ENCODE peak calls at places on chromosomes 2 and 18, in eight cellular contexts. R is fibroblast of lung, Y is hepatocyte, W is GM04503, B is RPMI7951, I is lower lobe of right lung, D is T-helper 9 cell, X is BE2C. G is an unnamed sample.

GRCh38 chr2:3451926-3452671 is 67.2 kb downstream of the ADI1 start:
- DNase-seq in I (no peak), R (no peak), Y (no peak), B (no peak), W (no peak), X (no peak), D (no peak), G (no peak)

GRCh38 chr2:129458451-129458850 is 521.0 kb upstream of the RAB6C start:
- DNase-seq in I (no peak), B (no peak), R (no peak), X (no peak), W (no peak), D (no peak), Y (no peak), G (no peak)

GRCh38 chr2:165469417-165469816 is at the start of gene CSRNP3:
- DNase-seq in D (no peak), X (peak), B (peak), W (peak), R (peak), I (no peak), Y (peak), G (peak)

GRCh38 chr2:182509-183122 is 81.2 kb downstream of the SH3YL1 start:
- DNase-seq in Y (no peak), D (no peak), W (no peak), I (no peak), X (no peak), R (no peak), B (no peak), G (no peak)

GRCh38 chr2:215171151-215171550 is 32.7 kb upstream of the ABCA12 start:
- DNase-seq in W (no peak), Y (no peak), X (no peak), I (no peak), D (no peak), B (peak), R (peak), G (no peak)

GRCh38 chr2:51812138-51812866 is 780.4 kb upstream of the NRXN1 start:
- DNase-seq in B (no peak), I (no peak), W (no peak), Y (no peak), X (no peak), D (no peak), R (peak), G (no peak)

GRCh38 chr2:20972792-20973565 is 70.9 kb downstream of the APOB start:
- DNase-seq in W (no peak), R (no peak), X (no peak), Y (no peak), D (no peak), B (no peak), I (no peak), G (no peak)

GRCh38 chr2:205683991-205684390 is 1.7 kb downstream of the NRP2 start:
- DNase-seq in D (no peak), X (no peak), W (no peak), R (no peak), I (no peak), Y (no peak), B (no peak), G (no peak)

GRCh38 chr2:99451686-99452085 is 38.1 kb downstream of the REV1 start:
- DNase-seq in X (no peak), I (no peak), Y (no peak), R (no peak), D (no peak), W (no peak), B (no peak), G (no peak)

GRCh38 chr2:96145028-96145939 is at the start of gene DUSP2:
- DNase-seq in X (no peak), Y (peak), B (peak), W (no peak), D (peak), I (peak), R (peak), G (no peak)

GRCh38 chr2:237475704-237476107 is 11.3 kb upstream of the MLPH start:
- DNase-seq in B (peak), W (no peak), D (peak), I (peak), X (no peak), R (no peak), Y (peak), G (no peak)

GRCh38 chr2:197996583-197996982 is 192.2 kb downstream of the PLCL1 start:
- DNase-seq in W (no peak), Y (no peak), R (no peak), B (no peak), X (no peak), I (no peak), D (no peak), G (no peak)

GRCh38 chr2:22273853-22274252 is 1111.1 kb upstream of the KLHL29 start:
- DNase-seq in B (no peak), D (no peak), W (no peak), R (no peak), I (no peak), Y (no peak), X (no peak), G (no peak)

GRCh38 chr2:11357428-11357972 is 13.1 kb upstream of the ROCK2 start:
- DNase-seq in B (no peak), X (no peak), D (no peak), Y (peak), R (peak), W (no peak), I (peak), G (no peak)

GRCh38 chr2:237675326-237675725 is 47.9 kb downstream of the LRRFIP1 start:
- DNase-seq in Y (no peak), X (no peak), R (no peak), I (no peak), W (no peak), B (no peak), D (no peak), G (no peak)

GRCh38 chr2:76997296-76997695 is 524.9 kb downstream of the LRRTM4 start:
- DNase-seq in W (no peak), B (no peak), Y (no peak), X (no peak), I (no peak), D (no peak), R (no peak), G (no peak)

GRCh38 chr18:28007841-28008240 is 169.1 kb downstream of the CDH2 start:
- DNase-seq in B (peak), I (no peak), W (no peak), R (no peak), Y (no peak), X (no peak), D (no peak), G (no peak)

GRCh38 chr2:218448934-218449333 is 30.0 kb downstream of the VIL1 start:
- DNase-seq in B (peak), Y (peak), D (no peak), R (peak), W (no peak), I (no peak), X (peak), G (no peak)